ENCODE peak calls at places on chromosomes 16 and 17, in four cellular contexts. L is kidney epithelial cell, T is fibroblast of the aortic adventitia, I is astrocyte of the cerebellum. S is an unnamed sample.

GRCh38 chr16:53045554-53046250 is 7.0 kb downstream of the CHD9NB start:
- DNase-seq in T (no peak), L (no peak), I (no peak), S (no peak)

GRCh38 chr17:14871921-14872320 is 393.2 kb downstream of the PMP22 start:
- DNase-seq in L (no peak), T (peak; percentile 44), I (no peak), S (no peak)

GRCh38 chr16:16861546-16861945 is 482.6 kb downstream of the NPIPA7 start:
- DNase-seq in T (peak; percentile 46), I (peak; percentile 19), L (no peak), S (no peak)

GRCh38 chr17:42553161-42553818 is 567 bp downstream of the HSD17B1 start:
- DNase-seq in I (no peak), L (no peak), T (no peak), S (no peak)

GRCh38 chr16:71933913-71934696 is 38.8 kb downstream of the IST1 start:
- DNase-seq in I (peak; percentile 49), L (peak; percentile 54), T (peak; percentile 39), S (peak; percentile 69)

GRCh38 chr16:70594569-70594968 is 51.8 kb upstream of the IL34 start:
- DNase-seq in T (peak; percentile 61), I (no peak), L (no peak), S (no peak)

GRCh38 chr16:30539000-30539964 is 4.6 kb upstream of the ZNF747 start:
- DNase-seq in T (no peak), L (no peak), I (no peak), S (no peak)

GRCh38 chr16:30185141-30185682 is 1.8 kb downstream of the CORO1A start:
- DNase-seq in I (no peak), T (no peak), L (no peak), S (no peak)

GRCh38 chr17:18968945-18969887 is 17.3 kb downstream of the SLC5A10 start:
- DNase-seq in T (peak; percentile 33), L (no peak), I (no peak), S (no peak)

GRCh38 chr17:4573682-4574081 is 10.6 kb upstream of the SMTNL2 start:
- DNase-seq in L (no peak), T (no peak), I (no peak), S (no peak)

GRCh38 chr17:33369149-33369548 is 76.1 kb upstream of the ASIC2 start:
- DNase-seq in T (no peak), L (no peak), I (no peak), S (no peak)

GRCh38 chr17:44360144-44360533 is 3.5 kb downstream of the FAM171A2 start:
- DNase-seq in T (no peak), L (no peak), I (no peak), S (no peak)

GRCh38 chr16:84932691-84933090 is 78.6 kb downstream of the ZDHHC7 start:
- DNase-seq in I (no peak), T (no peak), L (no peak), S (no peak)

GRCh38 chr17:55605705-55606104 is 94.5 kb upstream of the SMIM36 start:
- DNase-seq in T (no peak), L (no peak), I (no peak), S (no peak)

GRCh38 chr16:23254338-23254737 is 47.8 kb upstream of the SCNN1B start:
- DNase-seq in L (peak; percentile 62), I (peak; percentile 36), T (no peak), S (peak; percentile 85)

GRCh38 chr16:30837904-30838303 is 50.9 kb upstream of the ZNF629 start:
- DNase-seq in L (no peak), I (no peak), T (peak; percentile 13), S (no peak)

GRCh38 chr16:57381791-57382534 is 9.7 kb downstream of the CX3CL1 start:
- DNase-seq in I (no peak), T (no peak), L (no peak), S (no peak)

GRCh38 chr16:51651061-51651466 is 500.0 kb upstream of the SALL1 start:
- DNase-seq in I (no peak), L (no peak), T (peak; percentile 11), S (no peak)

GRCh38 chr16:58652741-58653140 is 23.1 kb upstream of the CNOT1 start:
- DNase-seq in L (no peak), T (peak; percentile 32), I (no peak), S (no peak)

GRCh38 chr16:86970726-86971125 is 346.5 kb downstream of the C16orf95 start:
- DNase-seq in T (no peak), L (no peak), I (no peak), S (no peak)

GRCh38 chr16:84582958-84583516 is 34.8 kb downstream of the COTL1 start:
- DNase-seq in I (no peak), T (peak; percentile 24), L (no peak), S (no peak)

GRCh38 chr16:53530741-53531140 is 27.7 kb upstream of the AKTIP start:
- DNase-seq in T (no peak), L (no peak), I (no peak), S (no peak)

GRCh38 chr16:19578378-19578851 is 22.9 kb downstream of the VPS35L start:
- DNase-seq in I (peak; percentile 70), T (peak; percentile 91), L (no peak), S (no peak)

GRCh38 chr17:68498479-68499326 is 13.5 kb upstream of the PRKAR1A start:
- DNase-seq in T (no peak), I (no peak), L (no peak), S (no peak)

GRCh38 chr17:79370594-79370993 is 240.3 kb downstream of the RBFOX3 start:
- DNase-seq in L (no peak), T (no peak), I (no peak), S (no peak)

GRCh38 chr17:79374087-79374486 is 236.8 kb downstream of the RBFOX3 start:
- DNase-seq in L (no peak), I (no peak), T (no peak), S (no peak)

GRCh38 chr17:79371984-79372383 is 238.9 kb downstream of the RBFOX3 start:
- DNase-seq in I (no peak), T (no peak), L (no peak), S (no peak)

GRCh38 chr17:79374807-79375206 is 236.0 kb downstream of the RBFOX3 start:
- DNase-seq in I (no peak), T (no peak), L (no peak), S (no peak)

DNA sequence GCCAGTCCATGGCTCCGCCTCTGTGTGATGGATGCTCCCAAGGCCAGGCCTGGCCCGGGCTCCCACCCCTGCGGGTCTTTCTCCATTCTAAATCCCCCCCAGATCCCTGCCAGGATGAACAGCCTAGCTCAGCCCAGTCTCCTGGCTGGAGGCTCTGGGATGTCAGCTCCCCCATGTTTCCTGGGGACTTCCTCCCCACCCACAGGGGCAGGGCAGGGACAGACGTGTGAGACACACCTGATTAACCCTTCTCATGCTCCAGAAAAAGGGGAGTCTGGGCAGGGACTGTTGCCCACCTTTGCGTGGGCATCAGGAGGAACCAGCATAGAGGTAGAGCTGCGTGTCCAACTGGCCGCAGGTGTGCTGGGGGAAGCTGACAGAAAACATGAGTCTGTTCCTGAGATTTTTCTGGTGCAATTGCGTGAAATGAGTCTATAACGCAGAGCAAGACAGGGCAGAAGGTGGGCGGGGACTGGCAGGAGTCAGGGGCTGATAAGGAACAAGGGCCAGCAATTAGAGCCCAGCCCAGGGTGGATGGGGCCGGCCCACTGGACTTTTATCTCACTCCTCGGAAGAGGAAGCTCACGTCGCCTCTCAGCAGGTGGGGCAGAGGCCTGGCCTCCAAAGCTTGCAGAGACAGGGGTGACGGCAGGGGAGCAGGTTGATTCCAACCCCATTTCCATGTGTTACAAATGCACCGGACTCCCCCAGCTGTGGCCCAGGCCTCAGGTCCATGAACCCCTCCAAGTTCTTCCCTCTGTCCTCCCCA is 238.2 kb downstream of the RBFOX3 start:
- DNase-seq in I (no peak), L (no peak), T (no peak), S (no peak)
- H3K4me3 ChIP-seq in I (no peak overlapping the region), L (no peak overlapping the region), T (no peak overlapping the region), S (no peak overlapping the region)

GRCh38 chr16:49876716-49877129 is 20.8 kb upstream of the ZNF423 start:
- DNase-seq in T (no peak), I (no peak), L (no peak), S (no peak)
- H3K4me3 ChIP-seq in T (no peak overlapping the region), I (no peak overlapping the region), L (peak overlapping the region; percentile 8), S (no peak overlapping the region)

DNA sequence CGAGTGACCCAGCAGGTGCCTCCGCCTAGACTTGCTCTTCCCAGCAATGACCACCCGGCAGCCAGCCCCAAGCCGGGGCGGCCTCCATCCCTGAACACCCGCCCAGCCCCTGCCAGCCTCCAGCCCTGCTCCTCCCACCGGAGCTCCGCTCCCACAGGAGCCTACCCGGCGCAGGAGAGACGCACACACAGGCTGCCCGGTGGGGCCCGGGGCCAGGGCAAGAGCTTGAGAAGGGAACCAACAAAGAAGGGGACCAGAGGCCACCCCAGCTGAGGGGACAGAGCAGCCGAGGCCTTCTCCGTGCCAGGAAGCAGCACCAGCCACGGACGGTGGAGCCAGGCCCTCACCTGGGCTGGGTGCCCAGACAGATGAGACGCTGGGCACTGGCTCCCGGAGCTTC is 13.8 kb downstream of the PKD1 start:
- DNase-seq in T (no peak), I (no peak), L (no peak), S (no peak)
- H3K4me3 ChIP-seq in T (no peak overlapping the region), I (no peak overlapping the region), L (no peak overlapping the region), S (no peak overlapping the region)

DNA sequence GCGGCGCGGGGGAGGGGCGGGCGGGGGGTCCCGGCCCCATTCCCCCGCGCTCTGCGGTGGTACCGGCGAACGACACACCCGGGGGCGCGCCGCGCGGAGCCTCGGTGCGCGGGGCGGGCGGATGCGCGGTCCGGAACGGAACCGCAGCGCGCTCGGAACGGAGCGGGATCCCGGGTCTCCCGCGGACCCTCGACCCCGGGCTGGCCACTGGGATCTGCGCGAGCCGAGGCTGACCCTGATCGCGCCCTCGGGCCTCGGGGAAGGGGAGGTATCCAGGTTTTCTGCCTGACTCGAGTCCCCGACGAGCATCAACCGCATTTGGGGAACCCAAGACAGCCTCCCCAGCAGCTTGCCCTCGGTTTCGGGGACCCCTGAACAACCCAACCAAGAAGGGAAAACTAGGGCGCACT is 361 bp downstream of the BEAN1 start:
- DNase-seq in T (no peak), L (no peak), I (no peak), S (no peak)
- H3K4me3 ChIP-seq in T (peak overlapping the region; percentile 49), L (peak overlapping the region; percentile 42), I (peak overlapping the region; percentile 39), S (peak overlapping the region; percentile 27)

GRCh38 chr16:3788711-3789374 is 71.5 kb upstream of the TRAP1 start:
- DNase-seq in T (no peak), I (no peak), L (no peak), S (no peak)

GRCh38 chr16:3791701-3792100 is 74.4 kb upstream of the TRAP1 start:
- DNase-seq in T (no peak), I (no peak), L (no peak), S (no peak)

GRCh38 chr16:3792472-3793012 is 75.2 kb upstream of the TRAP1 start:
- DNase-seq in T (no peak), I (no peak), L (no peak), S (no peak)

GRCh38 chr16:3787924-3788661 is 70.8 kb upstream of the TRAP1 start:
- DNase-seq in I (no peak), L (no peak), T (no peak), S (no peak)

GRCh38 chr16:3789375-3790067 is 72.2 kb upstream of the TRAP1 start:
- DNase-seq in L (no peak), I (no peak), T (no peak), S (no peak)
- H3K4me3 ChIP-seq in L (no peak overlapping the region), I (no peak overlapping the region), T (no peak overlapping the region), S (no peak overlapping the region)

GRCh38 chr16:67014641-67015315 is 14.2 kb upstream of the CBFB start:
- DNase-seq in T (no peak), L (no peak), I (no peak), S (no peak)
- H3K4me3 ChIP-seq in T (peak overlapping the region; percentile 60), L (no peak overlapping the region), I (no peak overlapping the region), S (peak overlapping the region; percentile 35)